ENCODE peak calls at places on chromosomes 1 and 21, in four cellular contexts. One of them, this sample, is unnamed.

GRCh38 chr1:64828829-64829228 is 84.0 kb downstream of the RAVER2 start:
- DNase-seq in bronchial epithelial cell: no peak
- DNase-seq in cardiac muscle cell: no peak
- DNase-seq in OCI-LY7: peak
- DNase-seq in this sample: no peak

GRCh38 chr1:151372411-151372934 is at the start of gene SELENBP1:
- DNase-seq in bronchial epithelial cell: peak
- DNase-seq in OCI-LY7: no peak
- DNase-seq in cardiac muscle cell: peak
- DNase-seq in this sample: peak

GRCh38 chr1:226287587-226287986 is 21.4 kb downstream of the LIN9 start:
- DNase-seq in cardiac muscle cell: peak
- DNase-seq in OCI-LY7: no peak
- DNase-seq in bronchial epithelial cell: no peak
- DNase-seq in this sample: no peak

GRCh38 chr1:19402031-19402430 is 83.3 kb downstream of the CAPZB start:
- DNase-seq in OCI-LY7: no peak
- DNase-seq in bronchial epithelial cell: no peak
- DNase-seq in cardiac muscle cell: no peak
- DNase-seq in this sample: no peak

GRCh38 chr21:28442624-28443023 is 550.1 kb downstream of the LTN1 start:
- DNase-seq in bronchial epithelial cell: peak
- DNase-seq in OCI-LY7: no peak
- DNase-seq in cardiac muscle cell: peak
- DNase-seq in this sample: peak

GRCh38 chr1:77687519-77687906 is 5.1 kb upstream of the ZZZ3 start:
- DNase-seq in bronchial epithelial cell: no peak
- DNase-seq in OCI-LY7: peak
- DNase-seq in cardiac muscle cell: peak
- DNase-seq in this sample: peak

GRCh38 chr1:43953361-43953760 is 6.6 kb downstream of the IPO13 start:
- DNase-seq in bronchial epithelial cell: no peak
- DNase-seq in cardiac muscle cell: no peak
- DNase-seq in OCI-LY7: no peak
- DNase-seq in this sample: no peak

GRCh38 chr1:14443164-14443787 is 155.2 kb upstream of the KAZN start:
- DNase-seq in OCI-LY7: no peak
- DNase-seq in bronchial epithelial cell: no peak
- DNase-seq in cardiac muscle cell: peak
- DNase-seq in this sample: no peak

GRCh38 chr1:64540265-64540791 is 70.4 kb downstream of the CACHD1 start:
- DNase-seq in bronchial epithelial cell: peak
- DNase-seq in cardiac muscle cell: peak
- DNase-seq in OCI-LY7: no peak
- DNase-seq in this sample: peak

GRCh38 chr1:41773144-41773571 is 145.6 kb downstream of the HIVEP3 start:
- DNase-seq in OCI-LY7: no peak
- DNase-seq in bronchial epithelial cell: peak
- DNase-seq in cardiac muscle cell: peak
- DNase-seq in this sample: peak

GRCh38 chr1:19976317-19977003 is 3.0 kb downstream of the PLA2G2A start:
- DNase-seq in bronchial epithelial cell: no peak
- DNase-seq in OCI-LY7: no peak
- DNase-seq in cardiac muscle cell: no peak
- DNase-seq in this sample: no peak

GRCh38 chr1:50531027-50531426 is 107.8 kb upstream of the DMRTA2 start:
- DNase-seq in bronchial epithelial cell: no peak
- DNase-seq in cardiac muscle cell: no peak
- DNase-seq in OCI-LY7: no peak
- DNase-seq in this sample: peak

GRCh38 chr1:65758128-65758527 is 34.6 kb upstream of the PDE4B start:
- DNase-seq in cardiac muscle cell: no peak
- DNase-seq in OCI-LY7: no peak
- DNase-seq in bronchial epithelial cell: no peak
- DNase-seq in this sample: no peak

GRCh38 chr1:50422946-50423669 is at the start of gene DMRTA2:
- DNase-seq in bronchial epithelial cell: peak
- DNase-seq in OCI-LY7: no peak
- DNase-seq in cardiac muscle cell: peak
- DNase-seq in this sample: peak

GRCh38 chr1:32676945-32677344 is 25.6 kb downstream of the SYNC start:
- DNase-seq in bronchial epithelial cell: no peak
- DNase-seq in cardiac muscle cell: no peak
- DNase-seq in OCI-LY7: no peak
- DNase-seq in this sample: no peak

GRCh38 chr1:119075614-119076013 is 64.8 kb downstream of the WARS2 start:
- DNase-seq in cardiac muscle cell: peak
- DNase-seq in bronchial epithelial cell: peak
- DNase-seq in OCI-LY7: no peak
- DNase-seq in this sample: peak

GRCh38 chr1:85582687-85583354 is 2.3 kb downstream of the CCN1 start:
- DNase-seq in bronchial epithelial cell: peak
- DNase-seq in OCI-LY7: no peak
- DNase-seq in cardiac muscle cell: peak
- DNase-seq in this sample: peak

GRCh38 chr1:85580046-85580411 is 532 bp upstream of the CCN1 start:
- DNase-seq in OCI-LY7: no peak
- DNase-seq in bronchial epithelial cell: peak
- DNase-seq in cardiac muscle cell: peak
- DNase-seq in this sample: peak

GRCh38 chr1:85583355-85584263 is 3.0 kb downstream of the CCN1 start:
- DNase-seq in cardiac muscle cell: peak
- DNase-seq in OCI-LY7: no peak
- DNase-seq in bronchial epithelial cell: no peak
- DNase-seq in this sample: no peak

GRCh38 chr1:85581138-85581801 is 709 bp downstream of the CCN1 start:
- DNase-seq in OCI-LY7: no peak
- DNase-seq in cardiac muscle cell: peak
- DNase-seq in bronchial epithelial cell: peak
- DNase-seq in this sample: peak

DNA sequence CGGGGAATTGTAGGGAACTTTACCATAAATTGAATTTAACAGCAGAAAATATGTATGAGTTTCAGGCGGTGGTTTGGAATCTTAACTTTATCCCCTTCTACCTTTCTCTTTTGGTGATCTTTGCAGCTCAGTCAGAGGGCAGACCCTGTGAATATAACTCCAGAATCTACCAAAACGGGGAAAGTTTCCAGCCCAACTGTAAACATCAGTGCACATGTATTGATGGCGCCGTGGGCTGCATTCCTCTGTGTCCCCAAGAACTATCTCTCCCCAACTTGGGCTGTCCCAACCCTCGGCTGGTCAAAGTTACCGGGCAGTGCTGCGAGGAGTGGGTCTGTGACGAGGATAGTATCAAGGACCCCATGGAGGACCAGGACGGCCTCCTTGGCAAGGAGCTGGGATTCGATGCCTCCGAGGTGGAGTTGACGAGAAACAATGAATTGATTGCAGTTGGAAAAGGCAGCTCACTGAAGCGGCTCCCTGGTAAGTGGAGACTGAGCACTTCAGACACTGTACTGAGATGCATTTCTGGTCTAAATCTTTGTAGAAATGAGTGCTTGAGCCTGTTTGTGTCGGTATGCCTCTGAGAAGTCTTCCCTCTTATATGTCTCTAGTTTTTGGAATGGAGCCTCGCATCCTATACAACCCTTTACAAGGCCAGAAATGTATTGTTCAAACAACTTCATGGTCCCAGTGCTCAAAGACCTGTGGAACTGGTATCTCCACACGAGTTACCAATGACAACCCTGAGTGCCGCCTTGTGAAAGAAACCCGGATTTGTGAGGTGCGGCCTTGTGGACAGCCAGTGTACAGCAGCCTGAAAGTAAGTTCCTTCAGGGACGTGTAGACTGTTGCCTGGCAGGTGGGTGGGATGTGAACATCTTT is 1.5 kb downstream of the CCN1 start:
- DNase-seq in bronchial epithelial cell: peak
- DNase-seq in cardiac muscle cell: peak
- DNase-seq in OCI-LY7: no peak
- DNase-seq in this sample: peak
- H3K4me3 ChIP-seq in bronchial epithelial cell: peak
- H3K4me3 ChIP-seq in cardiac muscle cell: peak
- H3K4me3 ChIP-seq in OCI-LY7: no peak
- H3K4me3 ChIP-seq in this sample: peak

GRCh38 chr1:110605901-110606783 is at the start of gene KCNA2:
- DNase-seq in cardiac muscle cell: peak
- DNase-seq in bronchial epithelial cell: peak
- DNase-seq in OCI-LY7: no peak
- DNase-seq in this sample: no peak
- H3K4me3 ChIP-seq in cardiac muscle cell: peak
- H3K4me3 ChIP-seq in bronchial epithelial cell: no peak
- H3K4me3 ChIP-seq in OCI-LY7: no peak
- H3K4me3 ChIP-seq in this sample: no peak

GRCh38 chr1:109913360-109913879 is 2.8 kb downstream of the CSF1 start:
- DNase-seq in cardiac muscle cell: no peak
- DNase-seq in OCI-LY7: no peak
- DNase-seq in bronchial epithelial cell: no peak
- DNase-seq in this sample: no peak

GRCh38 chr1:109914587-109915240 is 4.1 kb downstream of the CSF1 start:
- DNase-seq in bronchial epithelial cell: no peak
- DNase-seq in cardiac muscle cell: peak
- DNase-seq in OCI-LY7: no peak
- DNase-seq in this sample: no peak

GRCh38 chr1:109912214-109912861 is 1.7 kb downstream of the CSF1 start:
- DNase-seq in OCI-LY7: no peak
- DNase-seq in cardiac muscle cell: no peak
- DNase-seq in bronchial epithelial cell: no peak
- DNase-seq in this sample: no peak

GRCh38 chr1:109910963-109911798 is 532 bp downstream of the CSF1 start:
- DNase-seq in OCI-LY7: no peak
- DNase-seq in bronchial epithelial cell: no peak
- DNase-seq in cardiac muscle cell: no peak
- DNase-seq in this sample: no peak

GRCh38 chr1:109912873-109913272 is 2.2 kb downstream of the CSF1 start:
- DNase-seq in OCI-LY7: no peak
- DNase-seq in bronchial epithelial cell: no peak
- DNase-seq in cardiac muscle cell: peak
- DNase-seq in this sample: no peak
- H3K4me3 ChIP-seq in OCI-LY7: no peak
- H3K4me3 ChIP-seq in bronchial epithelial cell: no peak
- H3K4me3 ChIP-seq in cardiac muscle cell: no peak
- H3K4me3 ChIP-seq in this sample: no peak

DNA sequence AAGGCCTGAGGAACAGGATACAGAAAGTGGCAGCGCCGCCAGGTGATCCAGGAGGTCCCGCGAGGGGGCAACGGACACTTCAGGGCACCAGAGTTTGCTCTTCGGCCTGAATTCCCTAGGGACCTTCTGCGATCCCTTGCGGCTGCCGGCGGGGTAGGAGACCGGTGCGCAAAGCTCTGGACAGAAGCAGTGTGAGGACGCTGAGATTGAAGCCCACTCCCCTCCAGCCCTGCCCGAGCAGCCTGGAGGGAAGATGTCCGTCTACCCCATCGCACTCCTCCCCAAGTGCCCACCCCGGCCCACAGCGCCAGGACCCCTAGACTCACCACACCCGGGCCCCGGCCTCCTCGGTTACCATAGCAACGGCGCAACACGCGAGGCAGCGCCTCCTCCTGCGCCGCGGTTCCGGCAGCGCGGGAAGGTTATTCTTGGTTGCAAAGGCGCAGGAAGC is at the start of gene ANKRD45:
- DNase-seq in OCI-LY7: no peak
- DNase-seq in bronchial epithelial cell: no peak
- DNase-seq in cardiac muscle cell: peak
- DNase-seq in this sample: peak
- H3K4me3 ChIP-seq in OCI-LY7: no peak
- H3K4me3 ChIP-seq in bronchial epithelial cell: peak
- H3K4me3 ChIP-seq in cardiac muscle cell: peak
- H3K4me3 ChIP-seq in this sample: peak